ENCODE peak calls at places on chromosomes 13 and 19, in four cellular contexts. Z is A549, L is cardiac fibroblast, P is progenitor cell of endocrine pancreas. M is an unnamed sample.

GRCh38 chr19:54458648-54459281 is 4.8 kb downstream of the LENG9 start:
- DNase-seq in Z (no peak), P (no peak), L (no peak), M (no peak)

GRCh38 chr13:111664696-111665095 is 344.3 kb downstream of the TEX29 start:
- DNase-seq in Z (no peak), L (no peak), P (no peak), M (no peak)

GRCh38 chr19:16205205-16206045 is 7.7 kb downstream of the AP1M1 start:
- DNase-seq in L (no peak), Z (no peak), P (no peak), M (no peak)

GRCh38 chr19:55591555-55591954 is 7.8 kb downstream of the FIZ1 start:
- DNase-seq in P (no peak), Z (no peak), L (no peak), M (no peak)

GRCh38 chr13:111048387-111048786 is 66.7 kb upstream of the ARHGEF7 start:
- DNase-seq in Z (no peak), L (no peak), P (no peak), M (no peak)

GRCh38 chr13:50550151-50550550 is 293.3 kb downstream of the DLEU7 start:
- DNase-seq in Z (no peak), P (no peak), L (no peak), M (no peak)

GRCh38 chr13:87769445-87769844 is 98.3 kb downstream of the SLITRK5 start:
- DNase-seq in Z (no peak), L (no peak), P (no peak), M (no peak)

GRCh38 chr13:93957371-93957770 is 522.1 kb downstream of the DCT start:
- DNase-seq in Z (no peak), L (no peak), P (no peak), M (no peak)

GRCh38 chr19:38534574-38534973 is 83.2 kb downstream of the MAP4K1 start:
- DNase-seq in L (no peak), P (no peak), Z (no peak), M (no peak)

GRCh38 chr19:3434630-3435553 is 45.4 kb downstream of the SMIM24 start:
- DNase-seq in L (peak), Z (peak), P (peak), M (peak)

DNA sequence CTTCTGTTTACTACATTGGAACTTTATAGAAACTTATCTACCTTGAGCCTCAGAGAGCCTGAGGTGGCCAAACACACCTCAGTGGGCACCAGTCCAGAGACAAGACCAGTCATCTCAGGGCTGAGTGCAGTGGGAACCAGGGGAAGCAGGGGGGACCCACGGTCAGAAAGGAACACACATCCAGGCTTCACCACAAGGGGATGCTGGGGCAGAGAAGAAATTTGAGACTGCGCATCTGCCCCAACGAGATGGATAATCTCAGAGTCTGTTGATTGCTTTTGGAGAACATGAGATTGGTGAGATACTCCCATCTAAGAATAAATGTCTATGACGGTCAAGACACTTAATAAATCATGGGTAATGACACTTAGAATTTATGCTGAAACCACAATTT is 98.7 kb downstream of the DOCK9 start:
- DNase-seq in P (no peak), L (no peak), Z (no peak), M (no peak)
- TF ChIP-seq CTCF in P (no peak), L (no peak), Z (no peak), M (no peak)

GRCh38 chr13:40749327-40749726 is 21.7 kb downstream of the MRPS31 start:
- DNase-seq in P (no peak), L (peak), Z (no peak), M (no peak)
- TF ChIP-seq CTCF in P (peak), L (no peak), Z (no peak), M (no peak)

GRCh38 chr19:17539288-17540117 is 15.9 kb upstream of the COLGALT1 start:
- DNase-seq in P (peak), Z (peak), L (peak), M (peak)
- TF ChIP-seq CTCF in P (peak), Z (no peak), L (peak), M (peak)

DNA sequence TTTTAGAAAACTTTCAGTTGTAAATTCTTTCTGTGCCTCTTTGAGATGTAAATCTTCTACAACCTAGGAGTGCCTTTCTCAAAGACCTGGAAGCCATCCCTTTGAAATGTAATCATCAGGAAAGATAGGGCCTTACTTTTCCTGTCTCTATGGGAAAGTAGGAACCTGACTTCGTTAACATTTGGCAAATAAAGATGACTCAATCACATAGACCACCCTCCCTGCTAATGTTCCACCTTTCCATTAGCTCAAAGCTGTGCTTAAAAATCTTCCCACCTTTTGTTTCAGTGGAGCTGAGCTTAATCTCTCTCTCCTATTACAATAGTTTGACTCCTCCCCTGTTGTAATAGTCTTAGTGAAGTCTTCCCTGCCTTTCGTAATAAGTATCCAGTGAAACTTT is 247.7 kb downstream of the OLFM4 start:
- DNase-seq in Z (no peak), L (no peak), P (no peak), M (no peak)
- TF ChIP-seq CTCF in Z (no peak), L (no peak), P (no peak), M (no peak)

DNA sequence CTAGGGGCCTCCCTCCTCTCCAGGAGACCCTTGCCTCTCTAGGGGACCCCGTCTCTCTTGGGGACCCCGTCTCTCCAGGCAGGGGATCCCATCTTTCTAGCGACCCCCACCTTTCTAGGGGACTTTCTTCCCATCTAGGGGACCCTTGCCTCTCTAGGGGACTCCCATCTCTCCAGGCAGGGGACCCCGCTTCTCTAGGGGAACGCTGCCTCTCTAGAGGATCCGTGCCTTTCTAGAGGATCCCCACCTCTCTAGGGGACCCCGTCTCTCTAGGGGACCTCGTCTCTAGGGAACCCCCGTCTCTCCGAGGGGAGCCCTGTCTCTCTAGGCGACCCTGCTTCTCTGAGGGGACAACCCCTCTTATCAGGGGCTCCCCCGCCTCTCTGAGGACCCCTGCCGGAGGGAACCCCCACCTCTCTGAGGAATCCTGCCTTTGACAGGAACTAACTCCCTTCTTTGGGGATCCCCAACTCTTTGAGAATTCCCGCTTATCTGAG is 19.1 kb upstream of the GATAD2A start:
- DNase-seq in L (no peak), Z (no peak), P (no peak), M (no peak)
- TF ChIP-seq CTCF in L (peak), Z (no peak), P (no peak), M (no peak)

GRCh38 chr19:13844130-13844631 is 32.8 kb upstream of the NANOS3 start:
- DNase-seq in L (no peak), P (no peak), Z (no peak), M (no peak)
- TF ChIP-seq CTCF in L (no peak), P (no peak), Z (no peak), M (no peak)

GRCh38 chr13:48647625-48648024 is 6.1 kb upstream of the CYSLTR2 start:
- DNase-seq in Z (no peak), L (no peak), P (no peak), M (no peak)
- TF ChIP-seq CTCF in Z (no peak), L (no peak), P (peak), M (peak)

M was measured in GM13977.